ENCODE peak calls at places on chromosomes 12 and 14, in five cellular contexts. One of them, this sample, is unnamed.

GRCh38 chr14:82359201-82359600 is 825.5 kb upstream of the SEL1L start:
- DNase-seq in HepG2: no peak
- DNase-seq in GM12878: no peak
- DNase-seq in H1: no peak
- DNase-seq in K562: no peak
- DNase-seq in this sample: no peak

GRCh38 chr12:29220632-29221336 is 71.7 kb downstream of the FAR2 start:
- DNase-seq in HepG2: no peak
- DNase-seq in GM12878: no peak
- DNase-seq in H1: no peak
- DNase-seq in K562: peak; percentile 54
- DNase-seq in this sample: no peak

GRCh38 chr12:96882862-96883261 is 24.2 kb upstream of the NEDD1 start:
- DNase-seq in HepG2: no peak
- DNase-seq in GM12878: no peak
- DNase-seq in H1: no peak
- DNase-seq in K562: no peak
- DNase-seq in this sample: no peak

GRCh38 chr12:49201595-49202295 is 12.9 kb upstream of the TUBA1A start:
- DNase-seq in HepG2: no peak
- DNase-seq in GM12878: no peak
- DNase-seq in H1: no peak
- DNase-seq in K562: peak; percentile 25
- DNase-seq in this sample: no peak

GRCh38 chr14:55028476-55028875 is 1.4 kb downstream of the SOCS4 start:
- DNase-seq in HepG2: no peak
- DNase-seq in GM12878: no peak
- DNase-seq in H1: no peak
- DNase-seq in K562: no peak
- DNase-seq in this sample: no peak

GRCh38 chr14:94646481-94646880 is 34.3 kb downstream of the SERPINA3 start:
- DNase-seq in HepG2: no peak
- DNase-seq in GM12878: no peak
- DNase-seq in H1: no peak
- DNase-seq in K562: no peak
- DNase-seq in this sample: no peak

GRCh38 chr14:22556021-22556989 is 32.7 kb downstream of the DAD1 start:
- DNase-seq in HepG2: no peak
- DNase-seq in GM12878: peak; percentile 98
- DNase-seq in H1: no peak
- DNase-seq in K562: peak; percentile 31
- DNase-seq in this sample: peak; percentile 73

GRCh38 chr12:2009623-2010022 is 5.4 kb upstream of the DCP1B start:
- DNase-seq in HepG2: peak; percentile 62
- DNase-seq in GM12878: no peak
- DNase-seq in H1: no peak
- DNase-seq in K562: no peak
- DNase-seq in this sample: no peak

GRCh38 chr12:66188584-66189475 is at the start of gene IRAK3:
- DNase-seq in HepG2: no peak
- DNase-seq in GM12878: no peak
- DNase-seq in H1: peak; percentile 79
- DNase-seq in K562: no peak
- DNase-seq in this sample: peak; percentile 36
- TF ChIP-seq POLR2A in HepG2: no peak
- TF ChIP-seq POLR2A in GM12878: peak; percentile 76
- TF ChIP-seq POLR2A in H1: no peak
- TF ChIP-seq POLR2A in K562: no peak
- TF ChIP-seq POLR2A in this sample: peak; percentile 41

GRCh38 chr14:46964378-46964777 is 312.8 kb upstream of the RPL10L start:
- DNase-seq in HepG2: no peak
- DNase-seq in GM12878: no peak
- DNase-seq in H1: no peak
- DNase-seq in K562: no peak
- DNase-seq in this sample: no peak
- TF ChIP-seq TAF1 in HepG2: no peak
- TF ChIP-seq TAF1 in GM12878: no peak
- TF ChIP-seq TAF1 in H1: no peak
- TF ChIP-seq TAF1 in K562: no peak
- TF ChIP-seq TAF1 in this sample: no peak

GRCh38 chr12:57089259-57090245 is 638 bp downstream of the NAB2 start:
- DNase-seq in HepG2: no peak
- DNase-seq in GM12878: no peak
- DNase-seq in H1: peak; percentile 68
- DNase-seq in K562: peak; percentile 67
- DNase-seq in this sample: no peak
- TF ChIP-seq POLR2A in HepG2: no peak
- TF ChIP-seq POLR2A in GM12878: peak; percentile 49
- TF ChIP-seq POLR2A in H1: no peak
- TF ChIP-seq POLR2A in K562: no peak
- TF ChIP-seq POLR2A in this sample: no peak

GRCh38 chr12:121238604-121239334 is 28.8 kb downstream of the P2RX4 start:
- DNase-seq in HepG2: no peak
- DNase-seq in GM12878: no peak
- DNase-seq in H1: no peak
- DNase-seq in K562: no peak
- DNase-seq in this sample: no peak

GRCh38 chr12:121241203-121241970 is 31.5 kb downstream of the P2RX4 start:
- DNase-seq in HepG2: no peak
- DNase-seq in GM12878: no peak
- DNase-seq in H1: no peak
- DNase-seq in K562: no peak
- DNase-seq in this sample: no peak

GRCh38 chr12:121239704-121240420 is 29.9 kb downstream of the P2RX4 start:
- DNase-seq in HepG2: no peak
- DNase-seq in GM12878: no peak
- DNase-seq in H1: no peak
- DNase-seq in K562: no peak
- DNase-seq in this sample: no peak

GRCh38 chr12:121239335-121239678 is 29.4 kb downstream of the P2RX4 start:
- DNase-seq in HepG2: no peak
- DNase-seq in GM12878: no peak
- DNase-seq in H1: no peak
- DNase-seq in K562: no peak
- DNase-seq in this sample: no peak

GRCh38 chr12:121240484-121241202 is 30.7 kb downstream of the P2RX4 start:
- DNase-seq in HepG2: no peak
- DNase-seq in GM12878: no peak
- DNase-seq in H1: peak; percentile 61
- DNase-seq in K562: peak; percentile 57
- DNase-seq in this sample: no peak
- TF ChIP-seq TAF1 in HepG2: no peak
- TF ChIP-seq TAF1 in GM12878: peak; percentile 19
- TF ChIP-seq TAF1 in H1: no peak
- TF ChIP-seq TAF1 in K562: no peak
- TF ChIP-seq TAF1 in this sample: no peak

DNA sequence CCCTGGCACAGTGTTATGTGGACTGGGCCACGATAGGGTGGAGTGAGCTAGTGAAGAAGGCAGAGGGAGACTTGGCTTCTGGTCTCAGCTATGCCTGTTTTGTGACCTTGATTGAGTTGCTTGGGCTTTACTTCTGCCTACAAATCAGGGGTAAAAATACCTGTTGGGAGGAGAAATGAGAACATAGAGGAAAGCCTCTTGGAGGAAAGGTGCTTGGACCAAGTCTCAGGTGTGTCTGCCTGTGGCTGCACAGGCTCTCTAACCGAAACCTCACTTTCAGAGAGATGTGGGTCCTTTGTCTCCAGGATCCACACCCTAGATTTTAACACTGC is 4.9 kb downstream of the SDR39U1 start:
- DNase-seq in HepG2: no peak
- DNase-seq in GM12878: no peak
- DNase-seq in H1: no peak
- DNase-seq in K562: no peak
- DNase-seq in this sample: no peak
- TF ChIP-seq POLR2A in HepG2: no peak
- TF ChIP-seq POLR2A in GM12878: no peak
- TF ChIP-seq POLR2A in H1: no peak
- TF ChIP-seq POLR2A in K562: no peak
- TF ChIP-seq POLR2A in this sample: no peak

DNA sequence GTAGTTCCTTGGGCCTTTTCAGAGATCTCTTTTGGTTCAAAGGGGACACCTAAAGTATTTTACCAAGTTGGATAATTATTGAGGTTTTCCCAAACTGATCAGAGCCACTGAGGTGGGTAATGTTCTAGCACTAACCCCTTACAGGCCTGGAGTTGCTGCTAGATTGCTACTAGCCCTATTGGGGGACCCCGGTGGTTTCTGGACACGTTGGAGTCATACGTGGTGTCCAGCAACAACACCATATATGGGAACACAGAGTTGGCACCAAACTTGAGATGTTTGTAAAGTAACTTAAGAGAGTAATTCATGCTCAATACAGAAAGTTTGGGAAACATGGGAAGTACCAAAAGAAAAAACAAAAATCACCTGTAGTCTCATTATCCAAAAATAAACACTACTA is 594 bp downstream of the BBOF1 start:
- DNase-seq in HepG2: peak; percentile 23
- DNase-seq in GM12878: no peak
- DNase-seq in H1: no peak
- DNase-seq in K562: peak; percentile 14
- DNase-seq in this sample: no peak
- TF ChIP-seq TAF1 in HepG2: no peak
- TF ChIP-seq TAF1 in GM12878: no peak
- TF ChIP-seq TAF1 in H1: no peak
- TF ChIP-seq TAF1 in K562: no peak
- TF ChIP-seq TAF1 in this sample: no peak

This sample was measured in GM12892.